ENCODE peak calls at places on chromosomes 4 and X, in ten cellular contexts. T is activated T-cell treated with anti-CD3 and anti-CD28 coated beads for 1 hour; F is NCI-H510A; E is stimulated activated naive CD4-positive, alpha-beta T cell; A is IMR-90; J is sigmoid colon; V is stimulated activated naive CD8-positive, alpha-beta T cell treated with anti-CD3 and anti-CD28 coated beads, Interleukin-15, Interleukin-2, amounts not matched to agents 100 U/mL and 50 U/mL, for 24 hours; O is activated CD4-positive, alpha-beta T cell treated with anti-CD3 and anti-CD28 coated beads, Interleukin-2, amount 50 U/mL, for 1 hour; L is fibroblast of the aortic adventitia; C is substantia nigra. R is an unnamed sample.

GRCh38 chr4:138216272-138216867 is 25.8 kb downstream of the SLC7A11 start:
- DNase-seq in T (no peak), F (no peak), E (no peak), A (no peak), J (no peak), V (no peak), O (no peak), L (no peak), C (no peak), R (no peak)

GRCh38 chrX:84168095-84168494 is 19.9 kb downstream of the RPS6KA6 start:
- DNase-seq in T (no peak), F (no peak), E (no peak), A (peak; percentile 53), J (no peak), V (no peak), O (no peak), L (no peak), C (no peak), R (no peak)

GRCh38 chrX:104742345-104742744 is 176.3 kb downstream of the IL1RAPL2 start:
- DNase-seq in T (no peak), F (no peak), E (no peak), A (no peak), J (no peak), V (no peak), O (no peak), L (no peak), C (no peak), R (no peak)

GRCh38 chr4:8015512-8015911 is 75.9 kb upstream of the AFAP1 start:
- DNase-seq in T (no peak), F (no peak), E (no peak), A (peak; percentile 10), J (no peak), V (no peak), O (no peak), L (peak; percentile 40), C (peak; percentile 10), R (no peak)

GRCh38 chr4:15436515-15436914 is 8.7 kb downstream of the C1QTNF7 start:
- DNase-seq in T (no peak), F (no peak), E (no peak), A (peak; percentile 71), J (no peak), V (no peak), O (no peak), L (peak; percentile 48), C (peak; percentile 20), R (peak; percentile 52)

GRCh38 chrX:147468600-147468999 is 443.1 kb upstream of the FMR1 start:
- DNase-seq in T (no peak), F (no peak), E (no peak), A (no peak), J (no peak), V (no peak), O (no peak), L (no peak), C (no peak), R (no peak)

GRCh38 chrX:40174594-40175415 is 77.0 kb upstream of the BCOR start:
- DNase-seq in T (no peak), F (peak; percentile 75), E (peak; percentile 41), A (no peak), J (peak; percentile 78), V (peak; percentile 67), O (peak; percentile 41), L (no peak), C (peak; percentile 19), R (peak; percentile 55)

GRCh38 chrX:15301924-15302323 is 13.5 kb downstream of the ASB11 start:
- DNase-seq in T (no peak), F (peak; percentile 5), E (no peak), A (peak; percentile 41), J (peak; percentile 81), V (peak; percentile 8), O (no peak), L (peak; percentile 20), C (no peak), R (peak; percentile 46)

GRCh38 chrX:34521563-34521962 is 135.5 kb downstream of the TMEM47 start:
- DNase-seq in T (no peak), F (no peak), E (no peak), A (peak; percentile 2), J (no peak), V (no peak), O (no peak), L (no peak), C (no peak), R (peak; percentile 0)

GRCh38 chrX:23952984-23953907 is 45.4 kb downstream of the CXorf58 start:
- DNase-seq in T (peak; percentile 0), F (no peak), E (no peak), A (no peak), J (no peak), V (peak; percentile 30), O (peak; percentile 0), L (no peak), C (no peak), R (no peak)

GRCh38 chr4:162706677-162707076 is 460.0 kb downstream of the NAF1 start:
- DNase-seq in T (no peak), F (no peak), E (no peak), A (no peak), J (no peak), V (no peak), O (no peak), L (no peak), C (no peak), R (no peak)

GRCh38 chrX:30309139-30309571 is at the start of gene NR0B1:
- DNase-seq in T (no peak), F (peak; percentile 7), E (no peak), A (no peak), J (no peak), V (no peak), O (no peak), L (no peak), C (no peak), R (peak; percentile 8)

R was measured in fibroblast of lung.